ENCODE peak calls at places on chromosomes 13 and 19, in ten cellular contexts. One of them, this sample, is unnamed.

GRCh38 chr19:42074513-42075363 is 1.2 kb upstream of the ZNF574 start:
- DNase-seq in DMS53: peak
- DNase-seq in mesenchymal stem cell: no peak
- DNase-seq in Kasumi-1: no peak
- DNase-seq in neural crest cell: no peak
- DNase-seq in GM23338: peak
- DNase-seq in HCEC 1CT: peak
- DNase-seq in Caki2: no peak
- DNase-seq in frontal cortex: no peak
- DNase-seq in stimulated activated CD4-positive, alpha-beta T cell treated with anti-CD3 and anti-CD28 coated beads, Interleukin-1b, Interleukin-23, amount 100 ng/mL, for 1 hour: no peak
- DNase-seq in this sample: no peak

GRCh38 chr19:49862411-49863253 is 4.7 kb downstream of the PNKP start:
- DNase-seq in DMS53: peak
- DNase-seq in mesenchymal stem cell: peak
- DNase-seq in Kasumi-1: peak
- DNase-seq in neural crest cell: no peak
- DNase-seq in GM23338: peak
- DNase-seq in HCEC 1CT: no peak
- DNase-seq in Caki2: no peak
- DNase-seq in frontal cortex: no peak
- DNase-seq in stimulated activated CD4-positive, alpha-beta T cell treated with anti-CD3 and anti-CD28 coated beads, Interleukin-1b, Interleukin-23, amount 100 ng/mL, for 1 hour: no peak
- DNase-seq in this sample: no peak

GRCh38 chr19:49549045-49549444 is 21.2 kb downstream of the RCN3 start:
- DNase-seq in DMS53: no peak
- DNase-seq in mesenchymal stem cell: no peak
- DNase-seq in Kasumi-1: no peak
- DNase-seq in neural crest cell: no peak
- DNase-seq in GM23338: no peak
- DNase-seq in HCEC 1CT: no peak
- DNase-seq in Caki2: no peak
- DNase-seq in frontal cortex: no peak
- DNase-seq in stimulated activated CD4-positive, alpha-beta T cell treated with anti-CD3 and anti-CD28 coated beads, Interleukin-1b, Interleukin-23, amount 100 ng/mL, for 1 hour: no peak
- DNase-seq in this sample: no peak

GRCh38 chr19:9883231-9883758 is 48.2 kb downstream of the PIN1 start:
- DNase-seq in DMS53: peak
- DNase-seq in mesenchymal stem cell: no peak
- DNase-seq in Kasumi-1: no peak
- DNase-seq in neural crest cell: no peak
- DNase-seq in GM23338: peak
- DNase-seq in HCEC 1CT: no peak
- DNase-seq in Caki2: no peak
- DNase-seq in frontal cortex: no peak
- DNase-seq in stimulated activated CD4-positive, alpha-beta T cell treated with anti-CD3 and anti-CD28 coated beads, Interleukin-1b, Interleukin-23, amount 100 ng/mL, for 1 hour: no peak
- DNase-seq in this sample: no peak

GRCh38 chr19:3304871-3305423 is 61.4 kb upstream of the NFIC start:
- DNase-seq in DMS53: peak
- DNase-seq in mesenchymal stem cell: peak
- DNase-seq in Kasumi-1: peak
- DNase-seq in neural crest cell: peak
- DNase-seq in GM23338: peak
- DNase-seq in HCEC 1CT: peak
- DNase-seq in Caki2: peak
- DNase-seq in frontal cortex: peak
- DNase-seq in stimulated activated CD4-positive, alpha-beta T cell treated with anti-CD3 and anti-CD28 coated beads, Interleukin-1b, Interleukin-23, amount 100 ng/mL, for 1 hour: peak
- DNase-seq in this sample: peak

GRCh38 chr19:4624733-4625362 is 14.5 kb upstream of the TNFAIP8L1 start:
- DNase-seq in DMS53: peak
- DNase-seq in mesenchymal stem cell: no peak
- DNase-seq in Kasumi-1: peak
- DNase-seq in neural crest cell: no peak
- DNase-seq in GM23338: peak
- DNase-seq in HCEC 1CT: peak
- DNase-seq in Caki2: peak
- DNase-seq in frontal cortex: no peak
- DNase-seq in stimulated activated CD4-positive, alpha-beta T cell treated with anti-CD3 and anti-CD28 coated beads, Interleukin-1b, Interleukin-23, amount 100 ng/mL, for 1 hour: no peak
- DNase-seq in this sample: peak

GRCh38 chr13:30333601-30334000 is 26.2 kb upstream of the KATNAL1 start:
- DNase-seq in DMS53: no peak
- DNase-seq in mesenchymal stem cell: no peak
- DNase-seq in Kasumi-1: no peak
- DNase-seq in neural crest cell: no peak
- DNase-seq in GM23338: no peak
- DNase-seq in HCEC 1CT: no peak
- DNase-seq in Caki2: no peak
- DNase-seq in frontal cortex: no peak
- DNase-seq in stimulated activated CD4-positive, alpha-beta T cell treated with anti-CD3 and anti-CD28 coated beads, Interleukin-1b, Interleukin-23, amount 100 ng/mL, for 1 hour: no peak
- DNase-seq in this sample: no peak

GRCh38 chr13:61463027-61463426 is 47.4 kb upstream of the PCDH20 start:
- DNase-seq in DMS53: peak
- DNase-seq in mesenchymal stem cell: no peak
- DNase-seq in Kasumi-1: no peak
- DNase-seq in neural crest cell: no peak
- DNase-seq in GM23338: no peak
- DNase-seq in HCEC 1CT: no peak
- DNase-seq in Caki2: no peak
- DNase-seq in frontal cortex: no peak
- DNase-seq in stimulated activated CD4-positive, alpha-beta T cell treated with anti-CD3 and anti-CD28 coated beads, Interleukin-1b, Interleukin-23, amount 100 ng/mL, for 1 hour: no peak
- DNase-seq in this sample: no peak

GRCh38 chr19:34225659-34226015 is 28.7 kb upstream of the GARRE1 start:
- DNase-seq in DMS53: no peak
- DNase-seq in mesenchymal stem cell: no peak
- DNase-seq in Kasumi-1: no peak
- DNase-seq in neural crest cell: no peak
- DNase-seq in GM23338: no peak
- DNase-seq in HCEC 1CT: no peak
- DNase-seq in Caki2: no peak
- DNase-seq in frontal cortex: no peak
- DNase-seq in stimulated activated CD4-positive, alpha-beta T cell treated with anti-CD3 and anti-CD28 coated beads, Interleukin-1b, Interleukin-23, amount 100 ng/mL, for 1 hour: no peak
- DNase-seq in this sample: no peak

GRCh38 chr13:77184455-77184854 is 142.4 kb downstream of the MYCBP2 start:
- DNase-seq in DMS53: no peak
- DNase-seq in mesenchymal stem cell: no peak
- DNase-seq in Kasumi-1: no peak
- DNase-seq in neural crest cell: no peak
- DNase-seq in GM23338: no peak
- DNase-seq in HCEC 1CT: no peak
- DNase-seq in Caki2: no peak
- DNase-seq in frontal cortex: no peak
- DNase-seq in stimulated activated CD4-positive, alpha-beta T cell treated with anti-CD3 and anti-CD28 coated beads, Interleukin-1b, Interleukin-23, amount 100 ng/mL, for 1 hour: no peak
- DNase-seq in this sample: peak

GRCh38 chr13:108760129-108760528 is 130.7 kb downstream of the MYO16 start:
- DNase-seq in DMS53: no peak
- DNase-seq in mesenchymal stem cell: no peak
- DNase-seq in Kasumi-1: no peak
- DNase-seq in neural crest cell: no peak
- DNase-seq in GM23338: no peak
- DNase-seq in HCEC 1CT: no peak
- DNase-seq in Caki2: no peak
- DNase-seq in frontal cortex: no peak
- DNase-seq in stimulated activated CD4-positive, alpha-beta T cell treated with anti-CD3 and anti-CD28 coated beads, Interleukin-1b, Interleukin-23, amount 100 ng/mL, for 1 hour: no peak
- DNase-seq in this sample: no peak

GRCh38 chr13:27043013-27043412 is 128.6 kb downstream of the USP12 start:
- DNase-seq in DMS53: peak
- DNase-seq in mesenchymal stem cell: peak
- DNase-seq in Kasumi-1: peak
- DNase-seq in neural crest cell: no peak
- DNase-seq in GM23338: peak
- DNase-seq in HCEC 1CT: peak
- DNase-seq in Caki2: peak
- DNase-seq in frontal cortex: peak
- DNase-seq in stimulated activated CD4-positive, alpha-beta T cell treated with anti-CD3 and anti-CD28 coated beads, Interleukin-1b, Interleukin-23, amount 100 ng/mL, for 1 hour: no peak
- DNase-seq in this sample: peak

GRCh38 chr19:46963093-46963734 is 56.4 kb upstream of the NPAS1 start:
- DNase-seq in DMS53: no peak
- DNase-seq in mesenchymal stem cell: peak
- DNase-seq in Kasumi-1: no peak
- DNase-seq in neural crest cell: no peak
- DNase-seq in GM23338: no peak
- DNase-seq in HCEC 1CT: peak
- DNase-seq in Caki2: peak
- DNase-seq in frontal cortex: no peak
- DNase-seq in stimulated activated CD4-positive, alpha-beta T cell treated with anti-CD3 and anti-CD28 coated beads, Interleukin-1b, Interleukin-23, amount 100 ng/mL, for 1 hour: no peak
- DNase-seq in this sample: peak

GRCh38 chr13:48866204-48866603 is 109.5 kb upstream of the FNDC3A start:
- DNase-seq in DMS53: no peak
- DNase-seq in mesenchymal stem cell: no peak
- DNase-seq in Kasumi-1: no peak
- DNase-seq in neural crest cell: no peak
- DNase-seq in GM23338: no peak
- DNase-seq in HCEC 1CT: no peak
- DNase-seq in Caki2: no peak
- DNase-seq in frontal cortex: no peak
- DNase-seq in stimulated activated CD4-positive, alpha-beta T cell treated with anti-CD3 and anti-CD28 coated beads, Interleukin-1b, Interleukin-23, amount 100 ng/mL, for 1 hour: no peak
- DNase-seq in this sample: no peak